ENCODE peak calls at places on chromosomes 3 and 15, in six cellular contexts. Z, C, T, L, D and M are unnamed samples.

GRCh38 chr15:57726411-57726810 is 19.9 kb downstream of the POLR2M start:
- DNase-seq in L (no peak), C (no peak), T (no peak), Z (no peak), D (no peak), M (no peak)

GRCh38 chr3:99638244-99638948 is at the start of gene COL8A1:
- DNase-seq in Z (no peak), T (no peak), D (no peak), C (no peak), L (no peak), M (no peak)

GRCh38 chr3:16840111-16840444 is 44.7 kb upstream of the PLCL2 start:
- DNase-seq in L (no peak), D (no peak), Z (no peak), T (no peak), C (no peak), M (no peak)

GRCh38 chr3:88410259-88410658 is 260.5 kb downstream of the C3orf38 start:
- DNase-seq in T (no peak), C (no peak), L (no peak), Z (no peak), D (no peak), M (no peak)

GRCh38 chr15:52199271-52199670 is 8.1 kb upstream of the GNB5 start:
- DNase-seq in L (no peak), C (no peak), D (no peak), T (no peak), Z (no peak), M (no peak)

GRCh38 chr3:192933779-192934456 is 16.3 kb upstream of the MB21D2 start:
- DNase-seq in T (no peak), Z (no peak), C (no peak), D (no peak), L (no peak), M (no peak)

GRCh38 chr15:28945626-28946215 is 59.9 kb downstream of the APBA2 start:
- DNase-seq in C (no peak), L (no peak), Z (no peak), D (no peak), T (no peak), M (no peak)

GRCh38 chr3:111919370-111920065 is 59.3 kb upstream of the ABHD10 start:
- DNase-seq in C (no peak), D (no peak), Z (no peak), T (no peak), L (peak), M (no peak)

GRCh38 chr3:3800076-3800448 is 831 bp downstream of the LRRN1 start:
- DNase-seq in T (no peak), Z (peak), C (no peak), L (no peak), D (no peak), M (no peak)

GRCh38 chr15:48002772-48003171 is 118.0 kb upstream of the SLC24A5 start:
- DNase-seq in L (no peak), T (no peak), Z (no peak), D (no peak), C (no peak), M (peak)

GRCh38 chr3:179108091-179108490 is 36.5 kb upstream of the ZMAT3 start:
- DNase-seq in L (no peak), T (no peak), Z (no peak), C (no peak), D (no peak), M (no peak)

GRCh38 chr3:71416868-71417267 is 166.7 kb downstream of the FOXP1 start:
- DNase-seq in D (peak), L (peak), C (no peak), Z (no peak), T (peak), M (no peak)

GRCh38 chr3:171526869-171527268 is 66.7 kb upstream of the TNIK start:
- DNase-seq in Z (no peak), L (no peak), D (no peak), T (peak), C (no peak), M (no peak)

GRCh38 chr3:148631124-148631903 is 66.4 kb upstream of the AGTR1 start:
- DNase-seq in C (no peak), L (no peak), D (no peak), Z (no peak), T (peak), M (no peak)

GRCh38 chr3:139758654-139759291 is 81.0 kb upstream of the NMNAT3 start:
- DNase-seq in D (no peak), C (no peak), L (no peak), T (no peak), Z (no peak), M (no peak)

DNA sequence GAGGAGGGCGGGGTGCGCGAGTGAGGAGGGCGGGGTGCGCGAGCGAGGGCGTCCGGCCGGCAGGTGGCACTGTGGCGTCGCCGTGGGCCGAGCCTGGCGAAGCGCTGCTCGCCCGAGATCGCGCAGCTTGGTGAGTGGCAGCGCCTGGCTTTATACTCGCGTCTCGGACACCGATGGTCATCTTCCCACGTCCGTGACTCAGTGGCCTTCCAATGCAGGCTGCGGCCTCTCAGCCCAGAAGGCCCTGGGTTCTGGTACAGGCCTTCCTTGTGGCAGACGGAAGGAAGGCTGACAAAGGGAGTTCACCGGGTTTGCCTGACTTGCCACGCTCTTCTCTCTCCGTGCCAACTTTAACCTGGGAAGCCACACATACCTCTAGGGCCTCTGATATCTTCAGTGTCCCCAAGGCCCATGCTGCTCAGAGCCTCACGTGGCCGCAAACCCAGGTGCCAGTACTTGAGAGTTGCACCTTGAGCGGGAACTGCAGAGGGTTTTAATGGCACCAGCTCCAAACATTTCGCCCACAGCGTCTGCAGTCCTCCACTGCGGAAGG is 195.3 kb upstream of the LYSMD4 start:
- DNase-seq in T (no peak), C (peak), Z (peak), L (no peak), D (peak), M (peak)
- TF ChIP-seq POLR2AphosphoS5 in T (no peak), C (no peak), Z (no peak), L (no peak), D (no peak), M (no peak)

DNA sequence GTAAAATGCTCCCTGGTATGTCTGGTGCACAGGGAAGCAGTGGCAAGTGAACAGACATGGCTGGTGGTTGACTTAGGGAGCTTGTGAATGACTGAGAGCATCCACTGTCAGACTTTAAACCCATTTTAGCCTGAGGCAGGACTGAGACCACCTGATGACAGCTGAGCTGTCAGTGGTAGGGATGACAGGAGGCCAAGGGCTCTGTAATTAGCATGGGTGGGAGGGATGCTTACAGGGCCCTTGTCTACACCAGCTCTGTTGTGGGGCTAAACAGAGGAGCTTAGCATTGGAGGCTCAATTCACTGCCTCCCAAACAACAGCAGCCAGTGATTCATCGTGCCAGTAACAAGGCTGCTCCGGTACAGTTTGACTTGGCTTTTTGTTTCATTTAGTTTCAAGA is 169.4 kb downstream of the CHST2 start:
- DNase-seq in Z (no peak), C (no peak), L (no peak), T (no peak), D (no peak), M (no peak)
- TF ChIP-seq GABPA in Z (no peak), C (no peak), L (no peak), T (no peak), D (no peak), M (no peak)

GRCh38 chr3:105493305-105493892 is 126.7 kb downstream of the ALCAM start:
- DNase-seq in L (no peak), D (no peak), Z (peak), T (no peak), C (no peak), M (no peak)

GRCh38 chr3:105496343-105496742 is 129.6 kb downstream of the ALCAM start:
- DNase-seq in T (no peak), L (no peak), D (no peak), C (no peak), Z (no peak), M (no peak)

GRCh38 chr3:105497381-105497780 is 130.7 kb downstream of the ALCAM start:
- DNase-seq in T (no peak), C (no peak), L (no peak), Z (no peak), D (no peak), M (no peak)

GRCh38 chr3:105490045-105490444 is 123.3 kb downstream of the ALCAM start:
- DNase-seq in C (no peak), Z (no peak), T (no peak), D (no peak), L (no peak), M (no peak)

DNA sequence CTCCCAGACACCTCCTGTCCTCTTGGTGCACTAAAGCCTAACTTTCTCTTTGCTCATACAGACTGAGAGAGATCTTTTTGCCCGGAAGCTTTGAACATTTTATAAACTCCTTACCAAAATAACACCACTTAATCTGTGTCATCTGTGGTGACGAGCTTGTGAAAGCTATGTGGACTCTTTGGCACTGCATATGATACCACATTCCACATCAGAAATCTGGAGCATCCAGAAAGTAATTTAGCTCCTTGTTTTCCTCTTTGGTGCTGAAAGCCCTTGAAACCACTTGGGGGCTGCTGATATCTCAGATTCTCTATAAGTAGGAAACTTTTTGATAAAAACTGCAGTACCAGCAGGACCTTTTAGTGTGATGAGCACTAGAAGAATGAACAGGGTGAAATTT is 128.3 kb downstream of the ALCAM start:
- DNase-seq in L (no peak), D (no peak), T (no peak), Z (no peak), C (no peak), M (no peak)
- TF ChIP-seq CTCF in L (no peak), D (no peak), T (no peak), Z (no peak), C (no peak), M (no peak)

DNA sequence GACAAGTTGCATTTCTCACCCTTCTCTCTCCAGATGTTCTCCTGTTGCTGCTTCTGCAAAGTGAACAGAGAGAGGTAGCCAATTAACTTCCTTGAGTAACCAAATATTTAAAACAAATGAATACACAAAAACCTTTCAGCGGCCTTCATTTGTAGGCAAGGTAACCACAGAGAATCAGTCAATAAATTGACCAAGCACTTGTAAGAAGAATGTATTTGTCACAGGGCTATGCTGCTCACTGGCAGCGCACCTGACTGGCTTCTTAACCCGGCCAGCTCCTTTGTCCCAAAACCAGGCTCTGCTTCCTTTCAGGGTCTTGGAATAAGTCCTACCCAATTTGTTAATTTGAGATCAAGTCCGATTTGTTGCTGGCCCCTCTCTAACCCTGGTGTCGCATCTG is 43.5 kb upstream of the STXBP5L start:
- DNase-seq in T (no peak), C (no peak), D (no peak), L (no peak), Z (no peak), M (no peak)
- TF ChIP-seq POLR2AphosphoS5 in T (no peak), C (no peak), D (no peak), L (no peak), Z (no peak), M (no peak)

DNA sequence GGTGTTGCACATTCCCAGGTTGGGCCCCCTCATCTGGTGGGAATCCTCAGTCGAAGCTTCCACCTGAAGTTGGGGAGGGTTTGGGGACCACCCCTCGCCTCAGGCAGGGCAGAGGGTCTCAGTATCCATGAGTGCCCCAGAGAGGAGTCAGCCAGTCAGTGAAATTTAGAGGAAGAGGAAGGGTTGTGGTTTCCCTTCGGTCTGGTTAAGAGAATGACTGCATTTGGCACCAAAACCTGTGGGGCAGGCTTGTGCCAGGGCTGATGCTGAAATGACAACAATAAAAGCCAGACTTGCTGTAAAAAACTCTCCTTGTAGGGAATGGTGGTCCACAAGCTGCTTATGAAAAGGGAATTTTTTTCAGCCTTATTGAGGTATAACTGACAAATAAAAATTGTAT is 22.6 kb downstream of the LMCD1 start:
- DNase-seq in D (no peak), Z (no peak), C (no peak), T (no peak), L (no peak), M (no peak)
- TF ChIP-seq GABPA in D (no peak), Z (no peak), C (no peak), T (no peak), L (no peak), M (no peak)

DNA sequence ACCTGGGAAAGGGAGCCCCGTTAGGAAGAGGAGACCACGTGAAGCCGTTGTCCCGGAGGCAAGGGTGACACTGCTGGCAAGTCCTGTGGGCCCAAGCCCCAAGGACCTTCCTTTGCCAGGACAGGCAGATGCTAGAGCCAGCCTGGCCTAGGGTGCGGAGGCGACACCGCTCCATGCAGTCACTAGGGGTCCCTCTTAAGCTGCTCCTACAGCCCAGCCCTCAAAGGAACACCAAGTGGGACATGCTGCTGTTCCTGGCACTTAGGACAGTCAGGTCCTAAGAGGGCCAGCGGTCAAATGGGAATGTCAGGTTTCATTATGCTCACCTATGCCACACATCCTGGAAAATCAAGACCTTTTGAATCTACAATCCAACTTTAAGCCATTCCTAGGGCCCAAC is 59.7 kb downstream of the RPN1 start:
- DNase-seq in T (peak), C (no peak), Z (no peak), L (no peak), D (no peak), M (no peak)
- TF ChIP-seq CTCF in T (peak), C (no peak), Z (no peak), L (peak), D (peak), M (peak)